ENCODE peak calls at places on chromosome 3, in four cellular contexts. K is A549, F is stomach, T is neural progenitor cell. H is an unnamed sample.

GRCh38 chr3:190345027-190345821 is 23.0 kb upstream of the CLDN1 start:
- DNase-seq in K (no peak), F (no peak), T (peak; percentile 12), H (peak; percentile 63)

GRCh38 chr3:178036745-178037144 is 499.5 kb upstream of the KCNMB2 start:
- DNase-seq in K (no peak), F (no peak), T (no peak), H (no peak)

GRCh38 chr3:39528844-39529243 is 61.4 kb downstream of the MOBP start:
- DNase-seq in K (no peak), F (no peak), T (no peak), H (no peak)

GRCh38 chr3:177282028-177282655 is 84.9 kb upstream of the TBL1XR1 start:
- DNase-seq in K (no peak), F (no peak), T (no peak), H (no peak)

GRCh38 chr3:180401226-180401625 is 200.7 kb upstream of the TTC14 start:
- DNase-seq in K (no peak), F (no peak), T (no peak), H (no peak)

GRCh38 chr3:53254190-53254809 is 1.5 kb downstream of the TKT start:
- DNase-seq in K (no peak), F (no peak), T (no peak), H (peak; percentile 38)

GRCh38 chr3:136818851-136819783 is at the start of gene SLC35G2:
- DNase-seq in K (peak; percentile 35), F (peak; percentile 30), T (peak; percentile 81), H (peak; percentile 60)

GRCh38 chr3:197144188-197144587 is 114.6 kb upstream of the MELTF start:
- DNase-seq in K (no peak), F (no peak), T (no peak), H (no peak)

GRCh38 chr3:139096670-139097069 is 52.0 kb upstream of the PRR23C start:
- DNase-seq in K (no peak), F (no peak), T (no peak), H (no peak)

GRCh38 chr3:52670621-52671521 is 14.8 kb downstream of the PBRM1 start:
- DNase-seq in K (peak; percentile 55), F (no peak), T (no peak), H (no peak)

GRCh38 chr3:195100903-195101591 is 169.9 kb downstream of the XXYLT1 start:
- DNase-seq in K (no peak), F (peak; percentile 50), T (no peak), H (peak; percentile 39)

GRCh38 chr3:187630421-187630820 is 39.8 kb downstream of the SST start:
- DNase-seq in K (no peak), F (no peak), T (no peak), H (no peak)

GRCh38 chr3:29384640-29385039 is 103.8 kb downstream of the RBMS3 start:
- DNase-seq in K (no peak), F (no peak), T (peak; percentile 8), H (no peak)

GRCh38 chr3:4493931-4494806 is 1.0 kb downstream of the ITPR1 start:
- DNase-seq in K (no peak), F (no peak), T (peak; percentile 38), H (no peak)

GRCh38 chr3:58659051-58659675 is 7.4 kb downstream of the FAM3D start:
- DNase-seq in K (peak; percentile 28), F (peak; percentile 75), T (peak; percentile 60), H (peak; percentile 30)

GRCh38 chr3:56369914-56370313 is 98.4 kb downstream of the ERC2 start:
- DNase-seq in K (no peak), F (no peak), T (no peak), H (no peak)

GRCh38 chr3:159114582-159114981 is 312.7 kb downstream of the MFSD1 start:
- DNase-seq in K (no peak), F (no peak), T (no peak), H (no peak)

GRCh38 chr3:119380697-119381096 is 82.7 kb downstream of the TMEM39A start:
- DNase-seq in K (no peak), F (no peak), T (no peak), H (no peak)

GRCh38 chr3:169286992-169287391 is 376.5 kb downstream of the MECOM start:
- DNase-seq in K (no peak), F (no peak), T (no peak), H (no peak)

GRCh38 chr3:132343018-132343612 is 25.9 kb downstream of the ACP3 start:
- DNase-seq in K (peak; percentile 8), F (peak; percentile 42), T (peak; percentile 73), H (peak; percentile 42)

GRCh38 chr3:71173421-71173975 is 410.0 kb downstream of the FOXP1 start:
- DNase-seq in K (no peak), F (no peak), T (no peak), H (no peak)

GRCh38 chr3:52123106-52123708 is 31.0 kb downstream of the POC1A start:
- DNase-seq in K (peak; percentile 77), F (peak; percentile 78), T (peak; percentile 79), H (peak; percentile 92)

GRCh38 chr3:16060945-16061344 is 113.5 kb upstream of the GALNT15 start:
- DNase-seq in K (peak; percentile 44), F (no peak), T (no peak), H (no peak)
- H3K27ac ChIP-seq in K (peak overlapping the region; percentile 84), F (peak overlapping the region; percentile 79), T (no peak overlapping the region), H (no peak overlapping the region)

GRCh38 chr3:60578936-60579335 is 672.3 kb downstream of the FHIT start:
- DNase-seq in K (no peak), F (no peak), T (no peak), H (no peak)

GRCh38 chr3:60580826-60581225 is 670.4 kb downstream of the FHIT start:
- DNase-seq in K (no peak), F (no peak), T (no peak), H (no peak)

GRCh38 chr3:60579734-60580133 is 671.5 kb downstream of the FHIT start:
- DNase-seq in K (no peak), F (no peak), T (no peak), H (no peak)

GRCh38 chr3:60584250-60584649 is 667.0 kb downstream of the FHIT start:
- DNase-seq in K (no peak), F (no peak), T (no peak), H (no peak)

DNA sequence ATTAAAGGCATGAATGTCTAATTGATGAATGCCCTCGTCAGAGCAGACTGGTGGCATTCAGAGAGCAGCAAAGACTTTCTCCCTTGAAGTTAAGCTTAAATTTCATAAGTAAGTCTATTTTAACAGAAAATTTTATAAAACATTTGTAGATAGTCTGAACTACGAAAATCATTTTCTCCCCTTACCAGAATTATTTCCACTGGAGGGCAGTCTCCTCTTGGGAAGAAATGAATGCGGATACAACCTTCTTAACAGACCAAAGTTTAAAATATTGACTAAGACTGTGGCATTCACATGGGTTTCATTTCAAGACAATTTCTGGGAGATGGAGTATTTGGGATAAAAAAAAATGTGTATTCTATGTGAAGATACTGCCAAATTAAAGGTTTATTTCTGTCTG is 669.0 kb downstream of the FHIT start:
- DNase-seq in K (no peak), F (no peak), T (no peak), H (no peak)
- TF ChIP-seq CTCF in K (no peak), F (no peak), T (peak; percentile 62), H (no peak)

GRCh38 chr3:30893678-30894325 is 659 bp downstream of the GADL1 start:
- DNase-seq in K (no peak), F (no peak), T (no peak), H (no peak)
- H3K27ac ChIP-seq in K (no peak overlapping the region), F (no peak overlapping the region), T (no peak overlapping the region), H (no peak overlapping the region)

DNA sequence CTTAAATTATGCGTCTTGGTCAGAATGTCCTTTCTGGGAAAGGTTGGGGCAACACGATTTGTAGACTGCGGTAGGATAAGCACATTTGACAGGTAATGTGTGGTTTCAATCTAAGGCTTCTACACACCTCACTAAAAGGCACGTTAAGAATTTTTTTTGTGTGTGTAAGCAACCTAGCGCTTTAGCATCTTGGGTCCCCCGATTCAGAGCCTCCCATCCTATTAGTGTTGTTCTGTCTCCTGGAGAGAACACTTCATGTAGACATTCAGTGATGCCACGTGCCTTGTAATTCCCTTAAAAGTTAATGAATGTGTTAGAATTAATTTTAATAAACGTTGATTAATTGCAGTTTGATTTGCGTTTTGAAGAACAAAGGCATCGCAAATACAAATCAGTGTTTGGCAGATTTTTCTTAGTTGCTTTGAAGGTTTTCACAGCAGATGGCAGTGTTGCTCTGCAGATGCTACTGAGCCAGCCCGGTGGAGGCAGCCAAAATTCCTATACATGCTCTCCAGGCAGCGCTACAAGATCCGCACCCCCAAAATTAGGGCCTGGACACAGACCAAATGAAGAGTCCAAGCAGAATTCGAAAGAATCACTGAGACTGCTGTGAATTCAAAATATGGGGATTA is 63.5 kb downstream of the OTOL1 start:
- DNase-seq in K (peak; percentile 3), F (peak; percentile 28), T (peak; percentile 83), H (no peak)
- TF ChIP-seq CTCF in K (peak; percentile 75), F (no peak), T (peak; percentile 82), H (no peak)

H was measured in pancreas.